ENCODE peak calls at places on chromosomes 1 and 21, in ten cellular contexts. C is vagina, W is mammary epithelial cell, R is LNCaP clone FGC, X is brain microvascular endothelial cell, Z is ovary, M is heart right ventricle, A is AG04450, D is fibroblast of mammary gland, T is esophagus squamous epithelium. U is an unnamed sample.

GRCh38 chr1:224492632-224493031 is 58.0 kb upstream of the WDR26 start:
- DNase-seq in C (no peak), W (no peak), R (no peak), T (no peak), Z (no peak), D (no peak), M (no peak), A (no peak), X (no peak), U (no peak)

GRCh38 chr21:42040411-42041180 is 30.4 kb upstream of the ZBTB21 start:
- DNase-seq in C (no peak), X (peak; percentile 99), D (peak; percentile 100), R (no peak), W (peak; percentile 99), A (peak; percentile 100), Z (no peak), T (no peak), M (no peak), U (peak; percentile 99)

GRCh38 chr1:235917267-235917811 is 50.6 kb upstream of the LYST start:
- DNase-seq in X (peak; percentile 99), M (no peak), T (no peak), R (no peak), D (peak; percentile 100), C (no peak), W (peak; percentile 100), A (peak; percentile 95), Z (peak; percentile 60), U (peak; percentile 99)

GRCh38 chr1:35448344-35448801 is 108.8 kb downstream of the KIAA0319L start:
- DNase-seq in X (peak; percentile 93), D (peak; percentile 99), A (peak; percentile 92), W (peak; percentile 97), Z (no peak), M (no peak), R (peak; percentile 64), T (no peak), C (no peak), U (peak; percentile 92)

GRCh38 chr1:68269637-68270430 is 37.5 kb upstream of the WLS start:
- DNase-seq in X (peak; percentile 70), R (no peak), T (no peak), Z (no peak), C (no peak), W (peak; percentile 46), M (no peak), A (no peak), D (peak; percentile 32), U (no peak)

GRCh38 chr1:209850342-209850979 is 22.7 kb downstream of the UTP25 start:
- DNase-seq in R (peak; percentile 54), Z (no peak), W (peak; percentile 81), M (peak; percentile 34), A (no peak), T (no peak), X (peak; percentile 95), C (no peak), D (peak; percentile 87), U (no peak)

GRCh38 chr21:34774750-34775149 is 106.0 kb downstream of the CLIC6 start:
- DNase-seq in R (no peak), M (no peak), T (no peak), W (no peak), D (no peak), C (no peak), A (no peak), Z (no peak), X (no peak), U (no peak)

GRCh38 chr21:37435120-37435519 is 68.5 kb downstream of the DYRK1A start:
- DNase-seq in M (no peak), C (no peak), D (peak; percentile 98), X (peak; percentile 71), T (no peak), A (peak; percentile 39), R (peak; percentile 98), Z (no peak), W (peak; percentile 31), U (peak; percentile 80)

GRCh38 chr1:44950434-44950833 is 36.0 kb downstream of the EIF2B3 start:
- DNase-seq in T (no peak), Z (no peak), R (no peak), C (no peak), W (no peak), D (no peak), M (no peak), X (no peak), A (no peak), U (no peak)

GRCh38 chr1:16248603-16249534 is 11.9 kb upstream of the CPLANE2 start:
- DNase-seq in A (peak; percentile 58), D (peak; percentile 77), W (peak; percentile 71), M (peak; percentile 83), T (no peak), C (no peak), R (peak; percentile 91), X (peak; percentile 64), Z (peak; percentile 89), U (peak; percentile 80)

GRCh38 chr1:208184993-208185703 is 59.0 kb downstream of the PLXNA2 start:
- DNase-seq in C (no peak), R (no peak), W (no peak), Z (no peak), A (no peak), X (no peak), M (no peak), D (peak; percentile 37), T (no peak), U (no peak)

GRCh38 chr1:246978281-246978680 is 29.6 kb downstream of the ZNF695 start:
- DNase-seq in W (no peak), D (no peak), X (no peak), M (no peak), R (no peak), Z (no peak), A (no peak), T (no peak), C (no peak), U (no peak)

GRCh38 chr1:214862421-214862820 is 220.1 kb upstream of the KCNK2 start:
- DNase-seq in X (no peak), A (no peak), D (peak; percentile 64), C (no peak), T (no peak), W (peak; percentile 17), R (no peak), M (no peak), Z (no peak), U (no peak)

GRCh38 chr1:111346089-111346885 is 55.6 kb downstream of the CHIA start:
- DNase-seq in D (peak; percentile 70), A (peak; percentile 52), C (no peak), T (peak; percentile 34), Z (peak; percentile 84), R (peak; percentile 34), W (peak; percentile 66), M (peak; percentile 83), X (peak; percentile 75), U (peak; percentile 5)

GRCh38 chr1:18781031-18781430 is 78.4 kb downstream of the TAS1R2 start:
- DNase-seq in T (no peak), Z (no peak), A (no peak), W (no peak), R (no peak), D (no peak), M (no peak), X (no peak), C (no peak), U (no peak)

GRCh38 chr1:246176126-246177024 is 330.7 kb downstream of the SMYD3 start:
- DNase-seq in C (no peak), Z (peak; percentile 21), X (peak; percentile 22), D (no peak), T (no peak), M (no peak), W (peak; percentile 41), R (no peak), A (peak; percentile 8), U (no peak)

GRCh38 chr1:110595311-110595710 is 10.8 kb downstream of the KCNA2 start:
- DNase-seq in W (no peak), Z (no peak), T (no peak), C (no peak), M (no peak), A (no peak), R (no peak), X (no peak), D (no peak), U (no peak)

GRCh38 chr1:248884632-248885295 is 21.3 kb upstream of the PGBD2 start:
- DNase-seq in T (no peak), W (no peak), Z (no peak), M (no peak), R (no peak), A (no peak), C (no peak), X (no peak), D (no peak), U (no peak)
- H3K4me3 ChIP-seq in T (no peak overlapping the region), W (no peak overlapping the region), Z (no peak overlapping the region), M (no peak overlapping the region), R (no peak overlapping the region), A (no peak overlapping the region), C (no peak overlapping the region), X (no peak overlapping the region), D (no peak overlapping the region), U (no peak overlapping the region)

GRCh38 chr1:4802024-4802423 is 147.6 kb downstream of the AJAP1 start:
- DNase-seq in M (no peak), T (no peak), X (no peak), Z (no peak), D (no peak), R (no peak), A (no peak), W (no peak), C (no peak), U (no peak)

GRCh38 chr1:4803335-4803734 is 148.9 kb downstream of the AJAP1 start:
- DNase-seq in D (no peak), X (no peak), C (no peak), A (no peak), T (no peak), W (no peak), M (no peak), R (no peak), Z (no peak), U (no peak)

GRCh38 chr1:4801192-4801924 is 146.9 kb downstream of the AJAP1 start:
- DNase-seq in M (peak; percentile 77), D (peak; percentile 31), A (no peak), Z (peak; percentile 92), W (no peak), X (no peak), T (no peak), C (no peak), R (no peak), U (no peak)

GRCh38 chr1:4805987-4806386 is 151.6 kb downstream of the AJAP1 start:
- DNase-seq in Z (no peak), R (no peak), M (no peak), C (no peak), X (no peak), W (no peak), T (no peak), D (no peak), A (no peak), U (no peak)
- H3K4me3 ChIP-seq in Z (no peak overlapping the region), R (no peak overlapping the region), M (no peak overlapping the region), C (no peak overlapping the region), X (no peak overlapping the region), W (no peak overlapping the region), T (no peak overlapping the region), D (no peak overlapping the region), A (no peak overlapping the region), U (no peak overlapping the region)

GRCh38 chr1:118773656-118774055 is 214.5 kb downstream of the TBX15 start:
- DNase-seq in W (peak; percentile 9), A (no peak), D (peak; percentile 22), T (no peak), M (no peak), C (no peak), X (no peak), R (no peak), Z (no peak), U (no peak)

GRCh38 chr1:118767971-118768370 is 220.2 kb downstream of the TBX15 start:
- DNase-seq in M (no peak), A (no peak), T (no peak), X (no peak), Z (no peak), D (peak; percentile 24), C (no peak), R (no peak), W (no peak), U (no peak)
- H3K4me3 ChIP-seq in M (no peak overlapping the region), A (no peak overlapping the region), T (no peak overlapping the region), X (no peak overlapping the region), Z (no peak overlapping the region), D (no peak overlapping the region), C (no peak overlapping the region), R (no peak overlapping the region), W (no peak overlapping the region), U (no peak overlapping the region)

GRCh38 chr21:14084068-14084501 is 126.7 kb downstream of the LIPI start:
- DNase-seq in D (no peak), A (no peak), Z (no peak), R (no peak), W (no peak), T (no peak), X (no peak), C (no peak), M (no peak), U (no peak)
- H3K4me3 ChIP-seq in D (no peak overlapping the region), A (no peak overlapping the region), Z (no peak overlapping the region), R (no peak overlapping the region), W (no peak overlapping the region), T (no peak overlapping the region), X (no peak overlapping the region), C (no peak overlapping the region), M (no peak overlapping the region), U (no peak overlapping the region)